ENCODE peak calls at places on chromosomes 16 and 17, in nine cellular contexts. V is sigmoid colon, Y is breast epithelium, A is thoracic aorta, K is A549, R is left lung, T is mesendoderm, J is spleen, O is heart left ventricle. D is an unnamed sample. For H3K4me1, the result is how much of the 10 kb centered on the place peaks cover.

GRCh38 chr17:12789976-12790805 is 893 bp downstream of the ARHGAP44 start:
- DNase-seq in V (no peak), Y (no peak), A (no peak), K (no peak), R (peak), T (peak), J (peak), O (no peak), D (peak)

GRCh38 chr16:11976850-11977205 is 294 bp downstream of the SNX29 start:
- DNase-seq in V (no peak), Y (no peak), A (no peak), K (no peak), R (no peak), T (no peak), J (no peak), O (no peak), D (no peak)

GRCh38 chr17:1376061-1376460 is 24.0 kb downstream of the YWHAE start:
- DNase-seq in V (no peak), Y (no peak), A (no peak), K (no peak), R (no peak), T (no peak), J (no peak), O (no peak), D (no peak)

GRCh38 chr16:48091077-48091476 is 64.7 kb downstream of the ABCC12 start:
- DNase-seq in V (no peak), Y (no peak), A (no peak), K (no peak), R (no peak), T (no peak), J (no peak), O (no peak), D (no peak)

GRCh38 chr16:4169415-4169814 is 53.2 kb upstream of the ADCY9 start:
- DNase-seq in V (no peak), Y (no peak), A (no peak), K (no peak), R (no peak), T (no peak), J (no peak), O (no peak), D (no peak)

GRCh38 chr16:77946834-77947233 is 75.5 kb upstream of the CLEC3A start:
- DNase-seq in V (no peak), Y (no peak), A (no peak), K (no peak), R (no peak), T (peak), J (no peak), O (no peak), D (no peak)

GRCh38 chr17:77844681-77845080 is 113.8 kb upstream of the TNRC6C start:
- DNase-seq in V (no peak), Y (no peak), A (no peak), K (no peak), R (peak), T (no peak), J (peak), O (no peak), D (no peak)

GRCh38 chr17:81094744-81095607 is 60.0 kb downstream of the BAIAP2 start:
- DNase-seq in V (peak), Y (peak), A (peak), K (peak), R (peak), T (peak), J (no peak), O (peak), D (peak)

GRCh38 chr16:7316266-7316888 is 16.3 kb upstream of the RBFOX1 start:
- DNase-seq in V (no peak), Y (no peak), A (no peak), K (no peak), R (no peak), T (no peak), J (no peak), O (no peak), D (no peak)

GRCh38 chr16:85350973-85351372 is 238.7 kb upstream of the CIBAR2 start:
- DNase-seq in V (peak), Y (peak), A (peak), K (peak), R (peak), T (no peak), J (no peak), O (peak), D (peak)

GRCh38 chr17:7261377-7262191 is 694 bp downstream of the CLDN7 start:
- DNase-seq in V (no peak), Y (no peak), A (no peak), K (no peak), R (peak), T (peak), J (peak), O (no peak), D (no peak)

GRCh38 chr17:16352838-16353701 is at the start of gene CENPV:
- DNase-seq in V (peak), Y (no peak), A (no peak), K (peak), R (peak), T (peak), J (peak), O (peak), D (peak)

GRCh38 chr17:66944365-66945203 is 19.9 kb upstream of the CACNG4 start:
- DNase-seq in V (no peak), Y (peak), A (no peak), K (no peak), R (no peak), T (peak), J (peak), O (no peak), D (no peak)

GRCh38 chr17:80992948-80993624 is 1.4 kb downstream of the CHMP6 start:
- DNase-seq in V (no peak), Y (no peak), A (no peak), K (no peak), R (peak), T (no peak), J (peak), O (no peak), D (peak)

GRCh38 chr17:1227917-1228751 is 42.1 kb upstream of the BHLHA9 start:
- DNase-seq in V (no peak), Y (no peak), A (no peak), K (no peak), R (peak), T (peak), J (peak), O (peak), D (peak)

GRCh38 chr16:82788919-82789318 is 162.2 kb downstream of the CDH13 start:
- DNase-seq in V (no peak), Y (no peak), A (no peak), K (no peak), R (no peak), T (peak), J (no peak), O (no peak), D (no peak)

GRCh38 chr16:87723224-87723619 is 42.6 kb downstream of the KLHDC4 start:
- DNase-seq in V (no peak), Y (no peak), A (no peak), K (no peak), R (peak), T (no peak), J (peak), O (peak), D (no peak)

GRCh38 chr16:75112281-75113045 is 4.1 kb downstream of the LDHD start:
- DNase-seq in V (no peak), Y (no peak), A (no peak), K (no peak), R (peak), T (no peak), J (peak), O (no peak), D (no peak)

GRCh38 chr16:75113046-75113491 is 3.5 kb downstream of the LDHD start:
- DNase-seq in V (no peak), Y (no peak), A (no peak), K (no peak), R (peak), T (no peak), J (peak), O (no peak), D (no peak)

GRCh38 chr16:75109732-75110243 is 6.8 kb downstream of the LDHD start:
- DNase-seq in V (peak), Y (no peak), A (no peak), K (no peak), R (peak), T (no peak), J (peak), O (peak), D (peak)

GRCh38 chr16:75110637-75111513 is 5.7 kb downstream of the LDHD start:
- DNase-seq in V (peak), Y (peak), A (peak), K (peak), R (peak), T (peak), J (peak), O (peak), D (peak)

DNA sequence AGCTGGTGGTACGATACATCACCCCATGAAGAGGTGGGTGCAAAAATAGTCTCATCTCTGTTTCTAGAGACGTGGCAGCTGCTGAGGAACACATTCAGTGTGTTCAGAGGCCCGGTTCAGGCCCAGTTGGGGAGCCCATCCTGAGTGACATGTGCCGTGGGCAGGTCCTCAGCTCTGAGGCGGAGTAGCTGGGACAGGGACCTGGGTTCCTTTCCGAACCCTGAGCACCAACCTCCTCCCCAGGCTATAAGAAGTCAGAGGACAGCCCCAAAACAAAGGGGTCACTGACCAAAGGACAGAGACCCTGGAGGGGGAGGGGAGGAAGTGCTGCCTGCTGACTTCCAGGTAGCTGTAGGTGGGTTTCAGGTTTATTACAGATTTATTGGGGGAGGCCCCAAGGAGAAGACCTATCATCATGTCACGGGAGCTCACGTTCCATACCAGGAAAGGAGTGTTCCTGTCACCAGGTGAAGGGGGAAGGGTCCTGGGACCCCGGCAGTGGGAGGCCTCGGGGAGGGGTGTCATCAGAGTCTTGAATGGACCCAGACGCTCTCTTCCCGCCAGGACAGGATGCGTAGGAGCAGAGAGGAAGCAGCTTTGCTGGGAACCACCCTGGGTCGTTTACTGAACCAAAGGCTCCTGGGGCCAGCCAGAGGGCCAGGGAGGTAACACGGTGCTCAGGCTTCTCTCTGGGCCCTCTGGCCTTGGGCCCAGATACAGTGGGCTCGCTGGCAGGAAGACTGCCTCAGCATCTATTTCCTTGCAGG is 4.9 kb downstream of the LDHD start:
- DNase-seq in V (no peak), Y (no peak), A (no peak), K (no peak), R (peak), T (no peak), J (peak), O (peak), D (no peak)
- H3K4me1 ChIP-seq in V (half or more), Y (under half), A (under half), K (under half), R (half or more), T (under half), J (half or more), O (under half), D (under half)

DNA sequence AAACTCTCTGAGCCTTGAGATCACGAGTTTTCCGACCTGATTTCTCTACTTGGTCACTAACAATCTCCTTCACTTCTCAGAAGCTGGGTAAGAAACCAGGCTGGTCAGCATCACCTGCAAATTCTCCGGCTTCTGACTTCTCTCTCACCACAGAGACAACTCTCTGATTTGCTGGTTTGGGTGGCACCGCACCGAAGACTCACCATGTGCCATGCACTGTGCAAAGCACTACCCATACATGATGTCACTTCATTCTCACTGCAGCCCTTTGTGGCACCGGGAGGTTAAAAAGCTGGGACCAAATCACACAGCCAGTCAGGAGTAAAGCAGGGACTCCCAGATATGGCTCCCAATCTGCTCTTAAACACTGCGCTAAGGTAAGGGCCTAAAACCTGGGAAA is 652 bp downstream of the VAC14 start:
- DNase-seq in V (no peak), Y (no peak), A (no peak), K (no peak), R (no peak), T (no peak), J (no peak), O (no peak), D (no peak)
- H3K4me3 ChIP-seq in V (peak), Y (peak), A (peak), K (peak), R (peak), T (peak), J (peak), O (peak), D (peak)

DNA sequence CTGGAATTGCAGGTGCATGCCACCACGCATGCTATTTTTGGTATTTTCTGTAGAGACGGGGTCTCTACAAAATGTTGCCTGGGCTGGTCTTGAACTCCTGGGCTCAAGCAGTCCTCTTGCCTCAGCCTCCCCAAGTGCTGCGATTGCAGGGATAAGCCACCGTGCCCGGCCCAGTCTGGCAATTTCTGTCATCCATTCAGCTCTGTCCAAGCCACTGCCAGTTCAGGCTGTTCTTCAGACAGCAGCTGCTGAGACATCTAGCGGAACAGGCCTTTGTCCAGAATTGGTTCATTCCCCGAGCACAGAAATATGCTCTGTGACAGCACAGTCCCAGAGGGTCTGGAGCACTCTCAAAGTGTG is 5.4 kb downstream of the SLC47A1 start:
- DNase-seq in V (no peak), Y (no peak), A (no peak), K (no peak), R (no peak), T (no peak), J (no peak), O (no peak), D (no peak)
- H3K27ac ChIP-seq in V (no peak), Y (no peak), A (no peak), K (no peak), R (peak), T (no peak), J (no peak), O (peak), D (no peak)

DNA sequence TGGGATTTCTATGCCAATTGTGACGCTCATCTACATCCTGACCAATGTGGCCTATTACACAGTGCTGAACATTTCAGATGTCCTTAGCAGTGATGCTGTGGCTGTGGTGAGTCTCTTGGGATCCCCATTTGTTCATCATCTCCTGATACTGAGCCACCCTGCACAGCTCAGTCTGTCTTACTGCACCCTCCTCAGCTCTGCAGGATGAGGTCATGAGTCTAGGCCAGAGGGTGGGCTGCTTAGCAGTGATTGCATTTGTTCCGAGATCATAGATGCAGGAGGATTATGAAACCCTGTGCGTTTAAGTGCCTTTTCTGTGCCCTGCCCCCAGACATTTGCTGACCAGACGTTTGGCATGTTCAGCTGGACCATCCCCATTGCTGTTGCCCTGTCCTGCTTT is 19.5 kb downstream of the SLC7A6OS start:
- DNase-seq in V (no peak), Y (no peak), A (no peak), K (no peak), R (no peak), T (no peak), J (no peak), O (no peak), D (no peak)
- H3K4me1 ChIP-seq in V (under half), Y (under half), A (under half), K (under half), R (under half), T (under half), J (half or more), O (under half), D (under half)

GRCh38 chr17:82101301-82101715 is 3.3 kb upstream of the FASN start:
- DNase-seq in V (no peak), Y (no peak), A (no peak), K (no peak), R (no peak), T (no peak), J (no peak), O (no peak), D (peak)
- H3K4me3 ChIP-seq in V (no peak), Y (no peak), A (no peak), K (no peak), R (no peak), T (no peak), J (no peak), O (no peak), D (no peak)

GRCh38 chr16:57012353-57012752 is 23.0 kb downstream of the NLRC5 start:
- DNase-seq in V (no peak), Y (no peak), A (no peak), K (no peak), R (no peak), T (peak), J (no peak), O (no peak), D (no peak)
- H3K27ac ChIP-seq in V (no peak), Y (peak), A (no peak), K (no peak), R (no peak), T (no peak), J (peak), O (no peak), D (no peak)

GRCh38 chr17:2406903-2407790 is 6.3 kb upstream of the MNT start:
- DNase-seq in V (peak), Y (no peak), A (peak), K (peak), R (no peak), T (no peak), J (no peak), O (peak), D (no peak)
- H3K4me1 ChIP-seq in V (half or more), Y (under half), A (under half), K (half or more), R (under half), T (under half), J (under half), O (half or more), D (under half)

D was measured in ovary.